ENCODE peak calls at places on chromosomes 11 and 22, in eight cellular contexts. One of them, this sample, is unnamed.

GRCh38 chr11:107849791-107850190 is 8.8 kb downstream of the SLC35F2 start:
- DNase-seq in effector memory CD8-positive, alpha-beta T cell: no peak
- DNase-seq in RWPE1: no peak
- DNase-seq in AG09309: no peak
- DNase-seq in NCI-H460: no peak
- DNase-seq in astrocyte of the hippocampus: no peak
- DNase-seq in M059J: no peak
- DNase-seq in colonic mucosa: no peak
- DNase-seq in this sample: no peak

GRCh38 chr22:34861787-34862186 is 204.2 kb upstream of the ISX start:
- DNase-seq in RWPE1: no peak
- DNase-seq in effector memory CD8-positive, alpha-beta T cell: no peak
- DNase-seq in AG09309: no peak
- DNase-seq in NCI-H460: no peak
- DNase-seq in astrocyte of the hippocampus: no peak
- DNase-seq in colonic mucosa: no peak
- DNase-seq in M059J: no peak
- DNase-seq in this sample: no peak

GRCh38 chr11:46298699-46299424 is 21.4 kb downstream of the CREB3L1 start:
- DNase-seq in effector memory CD8-positive, alpha-beta T cell: no peak
- DNase-seq in astrocyte of the hippocampus: peak
- DNase-seq in RWPE1: peak
- DNase-seq in AG09309: peak
- DNase-seq in colonic mucosa: no peak
- DNase-seq in NCI-H460: no peak
- DNase-seq in M059J: peak
- DNase-seq in this sample: no peak

GRCh38 chr11:46390331-46391171 is 1.0 kb downstream of the CHRM4 start:
- DNase-seq in colonic mucosa: no peak
- DNase-seq in RWPE1: no peak
- DNase-seq in astrocyte of the hippocampus: no peak
- DNase-seq in effector memory CD8-positive, alpha-beta T cell: no peak
- DNase-seq in M059J: no peak
- DNase-seq in AG09309: no peak
- DNase-seq in NCI-H460: no peak
- DNase-seq in this sample: no peak

GRCh38 chr11:125910450-125910849 is 6.1 kb downstream of the DDX25 start:
- DNase-seq in colonic mucosa: no peak
- DNase-seq in effector memory CD8-positive, alpha-beta T cell: no peak
- DNase-seq in M059J: no peak
- DNase-seq in astrocyte of the hippocampus: no peak
- DNase-seq in AG09309: no peak
- DNase-seq in RWPE1: no peak
- DNase-seq in NCI-H460: no peak
- DNase-seq in this sample: no peak

GRCh38 chr22:38104084-38104483 is 6.4 kb downstream of the BAIAP2L2 start:
- DNase-seq in NCI-H460: no peak
- DNase-seq in AG09309: no peak
- DNase-seq in colonic mucosa: no peak
- DNase-seq in M059J: no peak
- DNase-seq in astrocyte of the hippocampus: no peak
- DNase-seq in effector memory CD8-positive, alpha-beta T cell: no peak
- DNase-seq in RWPE1: no peak
- DNase-seq in this sample: no peak

GRCh38 chr22:30086496-30086895 is 6.2 kb downstream of the HORMAD2 start:
- DNase-seq in colonic mucosa: no peak
- DNase-seq in astrocyte of the hippocampus: no peak
- DNase-seq in RWPE1: no peak
- DNase-seq in M059J: no peak
- DNase-seq in effector memory CD8-positive, alpha-beta T cell: no peak
- DNase-seq in NCI-H460: no peak
- DNase-seq in AG09309: no peak
- DNase-seq in this sample: no peak

GRCh38 chr11:108757630-108758029 is 92.8 kb downstream of the DDX10 start:
- DNase-seq in RWPE1: no peak
- DNase-seq in effector memory CD8-positive, alpha-beta T cell: no peak
- DNase-seq in NCI-H460: no peak
- DNase-seq in colonic mucosa: no peak
- DNase-seq in AG09309: no peak
- DNase-seq in M059J: no peak
- DNase-seq in astrocyte of the hippocampus: no peak
- DNase-seq in this sample: no peak

GRCh38 chr22:23888615-23889401 is 5.4 kb upstream of the MIF start:
- DNase-seq in astrocyte of the hippocampus: no peak
- DNase-seq in colonic mucosa: no peak
- DNase-seq in NCI-H460: peak
- DNase-seq in effector memory CD8-positive, alpha-beta T cell: no peak
- DNase-seq in M059J: peak
- DNase-seq in AG09309: no peak
- DNase-seq in RWPE1: no peak
- DNase-seq in this sample: no peak

GRCh38 chr11:63491614-63492372 is 826 bp upstream of the PLAAT5 start:
- DNase-seq in NCI-H460: no peak
- DNase-seq in astrocyte of the hippocampus: peak
- DNase-seq in RWPE1: no peak
- DNase-seq in colonic mucosa: no peak
- DNase-seq in AG09309: no peak
- DNase-seq in M059J: no peak
- DNase-seq in effector memory CD8-positive, alpha-beta T cell: no peak
- DNase-seq in this sample: no peak

GRCh38 chr11:30917859-30918478 is 331.8 kb upstream of the MPPED2 start:
- DNase-seq in RWPE1: peak
- DNase-seq in effector memory CD8-positive, alpha-beta T cell: peak
- DNase-seq in M059J: peak
- DNase-seq in AG09309: no peak
- DNase-seq in NCI-H460: peak
- DNase-seq in astrocyte of the hippocampus: peak
- DNase-seq in colonic mucosa: no peak
- DNase-seq in this sample: no peak

GRCh38 chr11:44701276-44701675 is 25.5 kb upstream of the TSPAN18 start:
- DNase-seq in M059J: no peak
- DNase-seq in RWPE1: no peak
- DNase-seq in AG09309: no peak
- DNase-seq in NCI-H460: no peak
- DNase-seq in astrocyte of the hippocampus: no peak
- DNase-seq in colonic mucosa: no peak
- DNase-seq in effector memory CD8-positive, alpha-beta T cell: no peak
- DNase-seq in this sample: no peak

GRCh38 chr11:114479331-114479730 is 40.1 kb downstream of the REXO2 start:
- DNase-seq in M059J: peak
- DNase-seq in colonic mucosa: no peak
- DNase-seq in effector memory CD8-positive, alpha-beta T cell: no peak
- DNase-seq in NCI-H460: no peak
- DNase-seq in astrocyte of the hippocampus: no peak
- DNase-seq in AG09309: no peak
- DNase-seq in RWPE1: no peak
- DNase-seq in this sample: no peak

GRCh38 chr11:63858628-63859550 is 20.0 kb downstream of the MARK2 start:
- DNase-seq in M059J: peak
- DNase-seq in colonic mucosa: peak
- DNase-seq in RWPE1: no peak
- DNase-seq in effector memory CD8-positive, alpha-beta T cell: no peak
- DNase-seq in NCI-H460: peak
- DNase-seq in AG09309: no peak
- DNase-seq in astrocyte of the hippocampus: no peak
- DNase-seq in this sample: no peak

GRCh38 chr22:17120281-17120680 is 879 bp downstream of the TMEM121B start:
- DNase-seq in colonic mucosa: no peak
- DNase-seq in M059J: peak
- DNase-seq in NCI-H460: peak
- DNase-seq in astrocyte of the hippocampus: peak
- DNase-seq in AG09309: no peak
- DNase-seq in RWPE1: peak
- DNase-seq in effector memory CD8-positive, alpha-beta T cell: peak
- DNase-seq in this sample: no peak

GRCh38 chr11:69209936-69210659 is 54.4 kb downstream of the SMIM38 start:
- DNase-seq in RWPE1: no peak
- DNase-seq in AG09309: no peak
- DNase-seq in M059J: peak
- DNase-seq in astrocyte of the hippocampus: no peak
- DNase-seq in colonic mucosa: no peak
- DNase-seq in NCI-H460: no peak
- DNase-seq in effector memory CD8-positive, alpha-beta T cell: no peak
- DNase-seq in this sample: no peak

GRCh38 chr22:43260818-43261217 is 73.9 kb upstream of the TTLL12 start:
- DNase-seq in M059J: no peak
- DNase-seq in NCI-H460: no peak
- DNase-seq in colonic mucosa: no peak
- DNase-seq in astrocyte of the hippocampus: no peak
- DNase-seq in AG09309: no peak
- DNase-seq in RWPE1: no peak
- DNase-seq in effector memory CD8-positive, alpha-beta T cell: no peak
- DNase-seq in this sample: no peak

GRCh38 chr22:19003518-19003917 is 67.4 kb upstream of the PRODH start:
- DNase-seq in AG09309: no peak
- DNase-seq in M059J: no peak
- DNase-seq in RWPE1: no peak
- DNase-seq in colonic mucosa: no peak
- DNase-seq in effector memory CD8-positive, alpha-beta T cell: no peak
- DNase-seq in NCI-H460: no peak
- DNase-seq in astrocyte of the hippocampus: no peak
- DNase-seq in this sample: no peak

GRCh38 chr11:115657586-115657985 is 153.4 kb upstream of the CADM1 start:
- DNase-seq in RWPE1: no peak
- DNase-seq in M059J: peak
- DNase-seq in effector memory CD8-positive, alpha-beta T cell: no peak
- DNase-seq in AG09309: no peak
- DNase-seq in astrocyte of the hippocampus: no peak
- DNase-seq in colonic mucosa: no peak
- DNase-seq in NCI-H460: no peak
- DNase-seq in this sample: no peak

GRCh38 chr11:128716661-128717210 is 22.9 kb downstream of the FLI1 start:
- DNase-seq in effector memory CD8-positive, alpha-beta T cell: peak
- DNase-seq in NCI-H460: no peak
- DNase-seq in M059J: peak
- DNase-seq in AG09309: no peak
- DNase-seq in astrocyte of the hippocampus: peak
- DNase-seq in RWPE1: no peak
- DNase-seq in colonic mucosa: no peak
- DNase-seq in this sample: no peak

GRCh38 chr11:20238712-20239111 is 78.4 kb upstream of the DBX1 start:
- DNase-seq in NCI-H460: no peak
- DNase-seq in RWPE1: no peak
- DNase-seq in AG09309: no peak
- DNase-seq in colonic mucosa: peak
- DNase-seq in M059J: peak
- DNase-seq in effector memory CD8-positive, alpha-beta T cell: no peak
- DNase-seq in astrocyte of the hippocampus: no peak
- DNase-seq in this sample: no peak

GRCh38 chr22:42996646-42997365 is 18.1 kb downstream of the PACSIN2 start:
- DNase-seq in NCI-H460: no peak
- DNase-seq in effector memory CD8-positive, alpha-beta T cell: no peak
- DNase-seq in colonic mucosa: no peak
- DNase-seq in astrocyte of the hippocampus: peak
- DNase-seq in RWPE1: no peak
- DNase-seq in AG09309: no peak
- DNase-seq in M059J: no peak
- DNase-seq in this sample: no peak

GRCh38 chr11:131749100-131749499 is 378.7 kb downstream of the NTM start:
- DNase-seq in astrocyte of the hippocampus: peak
- DNase-seq in RWPE1: no peak
- DNase-seq in effector memory CD8-positive, alpha-beta T cell: no peak
- DNase-seq in NCI-H460: no peak
- DNase-seq in AG09309: peak
- DNase-seq in M059J: peak
- DNase-seq in colonic mucosa: no peak
- DNase-seq in this sample: no peak

GRCh38 chr11:99325807-99326206 is 305.1 kb downstream of the CNTN5 start:
- DNase-seq in M059J: peak
- DNase-seq in colonic mucosa: no peak
- DNase-seq in astrocyte of the hippocampus: peak
- DNase-seq in NCI-H460: peak
- DNase-seq in effector memory CD8-positive, alpha-beta T cell: no peak
- DNase-seq in AG09309: peak
- DNase-seq in RWPE1: peak
- DNase-seq in this sample: no peak

GRCh38 chr11:123479048-123479837 is 49.2 kb downstream of the GRAMD1B start:
- DNase-seq in colonic mucosa: no peak
- DNase-seq in astrocyte of the hippocampus: no peak
- DNase-seq in AG09309: no peak
- DNase-seq in effector memory CD8-positive, alpha-beta T cell: no peak
- DNase-seq in NCI-H460: no peak
- DNase-seq in M059J: no peak
- DNase-seq in RWPE1: no peak
- DNase-seq in this sample: no peak

GRCh38 chr11:93123351-93123898 is 74.4 kb downstream of the SLC36A4 start:
- DNase-seq in RWPE1: no peak
- DNase-seq in M059J: no peak
- DNase-seq in astrocyte of the hippocampus: peak
- DNase-seq in effector memory CD8-positive, alpha-beta T cell: no peak
- DNase-seq in AG09309: no peak
- DNase-seq in colonic mucosa: peak
- DNase-seq in NCI-H460: no peak
- DNase-seq in this sample: no peak